ENCODE peak calls at places on chromosome 7, in five cellular contexts. Y is tibial artery, G is psoas muscle, O is AG04450, K is HCT116. U is an unnamed sample.

GRCh38 chr7:40194743-40195142 is 59.9 kb downstream of the SUGCT start:
- DNase-seq in Y (no peak), G (no peak), O (peak; percentile 50), K (no peak), U (no peak)

GRCh38 chr7:1746491-1746975 is 76.5 kb downstream of the ELFN1 start:
- DNase-seq in Y (no peak), G (no peak), O (no peak), K (no peak), U (no peak)

GRCh38 chr7:1740214-1740613 is 70.1 kb downstream of the ELFN1 start:
- DNase-seq in Y (no peak), G (no peak), O (no peak), K (no peak), U (no peak)

GRCh38 chr7:108142675-108143259 is 12.6 kb upstream of the LAMB4 start:
- DNase-seq in Y (no peak), G (no peak), O (no peak), K (no peak), U (no peak)

GRCh38 chr7:68707146-68707545 is 891.1 kb upstream of the AUTS2 start:
- DNase-seq in Y (no peak), G (no peak), O (no peak), K (no peak), U (no peak)

GRCh38 chr7:34331102-34331501 is 326.9 kb upstream of the NPSR1 start:
- DNase-seq in Y (no peak), G (no peak), O (no peak), K (no peak), U (no peak)

GRCh38 chr7:84236398-84236797 is 41.8 kb upstream of the SEMA3A start:
- DNase-seq in Y (no peak), G (no peak), O (no peak), K (no peak), U (no peak)

GRCh38 chr7:67610897-67611296 is 614.3 kb downstream of the TYW1 start:
- DNase-seq in Y (no peak), G (no peak), O (no peak), K (no peak), U (no peak)

GRCh38 chr7:158602041-158602440 is 14.4 kb upstream of the PTPRN2 start:
- DNase-seq in Y (no peak), G (no peak), O (no peak), K (no peak), U (no peak)

GRCh38 chr7:66629222-66629658 is 559 bp downstream of the KCTD7 start:
- DNase-seq in Y (peak; percentile 22), G (no peak), O (no peak), K (no peak), U (no peak)

GRCh38 chr7:90246184-90246583 is 1.2 kb downstream of the CFAP69 start:
- DNase-seq in Y (no peak), G (no peak), O (no peak), K (no peak), U (no peak)

GRCh38 chr7:115221484-115221883 is 299.6 kb downstream of the MDFIC start:
- DNase-seq in Y (no peak), G (no peak), O (no peak), K (no peak), U (no peak)

GRCh38 chr7:48183370-48183743 is 12.1 kb downstream of the ABCA13 start:
- DNase-seq in Y (no peak), G (no peak), O (no peak), K (no peak), U (no peak)

GRCh38 chr7:2572101-2572842 is 13.5 kb downstream of the IQCE start:
- DNase-seq in Y (no peak), G (peak; percentile 35), O (no peak), K (peak; percentile 56), U (no peak)

GRCh38 chr7:130071701-130072622 is 1.6 kb downstream of the KLHDC10 start:
- DNase-seq in Y (peak; percentile 41), G (no peak), O (peak; percentile 80), K (peak; percentile 84), U (peak; percentile 70)

GRCh38 chr7:131040467-131040932 is 287.2 kb upstream of the MKLN1 start:
- DNase-seq in Y (peak; percentile 63), G (no peak), O (peak; percentile 48), K (peak; percentile 73), U (no peak)

GRCh38 chr7:81460228-81460627 is 309.6 kb downstream of the HGF start:
- DNase-seq in Y (no peak), G (no peak), O (no peak), K (no peak), U (no peak)

GRCh38 chr7:81460646-81461045 is 309.2 kb downstream of the HGF start:
- DNase-seq in Y (no peak), G (no peak), O (no peak), K (no peak), U (no peak)

GRCh38 chr7:81459485-81459884 is 310.4 kb downstream of the HGF start:
- DNase-seq in Y (no peak), G (no peak), O (no peak), K (no peak), U (no peak)

GRCh38 chr7:81462672-81463071 is 307.2 kb downstream of the HGF start:
- DNase-seq in Y (no peak), G (no peak), O (peak; percentile 29), K (no peak), U (no peak)

DNA sequence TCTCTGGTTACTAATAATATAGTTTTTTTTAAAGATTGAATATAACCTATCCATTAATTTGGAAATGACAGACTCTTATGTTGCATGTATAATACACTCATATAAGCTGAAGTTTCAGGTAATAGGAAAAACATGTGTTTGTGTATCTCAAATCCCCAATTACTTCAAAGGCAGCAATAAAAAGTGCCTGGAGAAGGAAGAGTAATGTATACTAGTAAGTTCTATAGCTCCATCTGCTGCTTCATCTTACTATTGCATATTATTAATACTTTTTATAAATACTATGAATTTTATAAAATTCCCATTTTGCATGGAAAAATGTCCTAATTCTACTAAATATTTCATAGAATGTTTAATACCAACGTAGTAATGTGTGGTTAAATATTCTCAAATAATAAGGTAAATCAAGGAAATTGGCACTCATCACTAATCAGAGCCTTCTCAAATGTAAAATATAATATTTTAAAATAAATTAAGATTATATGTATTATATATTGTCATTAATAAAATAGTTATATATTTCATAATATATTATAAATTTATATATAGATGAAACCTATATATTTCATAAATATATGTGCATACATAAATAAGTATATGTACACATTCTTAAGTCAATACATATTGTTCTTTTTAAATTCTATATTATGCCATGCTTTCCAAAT is 311.9 kb downstream of the HGF start:
- DNase-seq in Y (no peak), G (no peak), O (no peak), K (peak; percentile 13), U (no peak)
- TF ChIP-seq CTCF in Y (no peak), G (peak; percentile 43), O (peak; percentile 58), K (peak; percentile 49), U (no peak)

GRCh38 chr7:100603697-100604077 is 1.5 kb downstream of the PCOLCE start:
- DNase-seq in Y (no peak), G (no peak), O (no peak), K (no peak), U (no peak)

GRCh38 chr7:100606313-100606712 is 4.2 kb downstream of the PCOLCE start:
- DNase-seq in Y (no peak), G (no peak), O (no peak), K (no peak), U (no peak)

GRCh38 chr7:100604078-100604975 is 2.2 kb downstream of the PCOLCE start:
- DNase-seq in Y (peak; percentile 68), G (peak; percentile 86), O (no peak), K (no peak), U (peak; percentile 81)

GRCh38 chr7:100607111-100607510 is 4.9 kb downstream of the PCOLCE start:
- DNase-seq in Y (no peak), G (no peak), O (no peak), K (no peak), U (no peak)

DNA sequence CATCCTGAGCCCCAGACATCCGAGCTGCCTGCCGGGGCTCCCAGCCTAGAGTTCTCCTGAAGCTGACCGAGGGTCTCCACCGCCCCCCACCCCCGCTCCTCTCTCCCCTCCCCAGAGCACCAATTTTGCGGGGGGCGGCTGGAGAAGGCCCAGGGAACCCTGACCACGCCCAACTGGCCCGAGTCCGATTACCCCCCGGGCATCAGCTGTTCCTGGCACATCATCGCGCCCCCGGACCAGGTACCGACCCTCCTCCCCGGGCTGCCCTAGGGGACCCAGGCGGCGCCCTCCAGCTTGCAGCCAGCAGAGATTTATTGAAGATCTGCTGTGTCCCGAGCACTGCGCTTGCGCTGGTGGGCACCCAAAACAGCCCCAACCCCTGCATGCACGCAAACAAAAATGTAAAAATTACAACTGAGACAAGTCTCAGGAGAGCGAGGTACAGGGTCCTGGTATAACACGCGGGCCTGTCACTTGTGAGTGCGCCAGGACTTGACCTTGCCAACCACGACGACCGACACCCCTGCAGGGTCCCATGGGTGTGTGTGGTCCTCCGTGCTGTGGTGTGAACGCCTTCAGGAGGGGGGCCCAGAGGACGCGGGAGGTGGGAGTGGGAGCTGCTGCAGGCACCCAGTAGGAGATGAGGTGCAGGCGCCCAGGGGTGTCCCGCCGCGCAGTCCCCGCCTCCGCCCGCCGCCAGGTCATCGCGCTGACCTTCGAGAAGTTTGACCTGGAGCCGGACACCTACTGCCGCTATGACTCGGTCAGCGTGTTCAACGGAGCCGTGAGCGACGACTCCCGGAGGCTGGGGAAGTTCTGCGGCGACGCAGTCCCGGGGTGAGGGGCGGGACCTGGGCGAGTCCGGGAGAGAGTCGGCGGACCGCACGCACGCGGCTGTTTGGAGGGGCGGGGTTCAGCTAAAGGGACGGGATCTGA is 3.1 kb downstream of the PCOLCE start:
- DNase-seq in Y (no peak), G (peak; percentile 63), O (no peak), K (no peak), U (peak; percentile 74)
- H3K27ac ChIP-seq in Y (peak overlapping the region; percentile 77), G (no peak overlapping the region), O (no peak overlapping the region), K (peak overlapping the region; percentile 77), U (no peak overlapping the region)

DNA sequence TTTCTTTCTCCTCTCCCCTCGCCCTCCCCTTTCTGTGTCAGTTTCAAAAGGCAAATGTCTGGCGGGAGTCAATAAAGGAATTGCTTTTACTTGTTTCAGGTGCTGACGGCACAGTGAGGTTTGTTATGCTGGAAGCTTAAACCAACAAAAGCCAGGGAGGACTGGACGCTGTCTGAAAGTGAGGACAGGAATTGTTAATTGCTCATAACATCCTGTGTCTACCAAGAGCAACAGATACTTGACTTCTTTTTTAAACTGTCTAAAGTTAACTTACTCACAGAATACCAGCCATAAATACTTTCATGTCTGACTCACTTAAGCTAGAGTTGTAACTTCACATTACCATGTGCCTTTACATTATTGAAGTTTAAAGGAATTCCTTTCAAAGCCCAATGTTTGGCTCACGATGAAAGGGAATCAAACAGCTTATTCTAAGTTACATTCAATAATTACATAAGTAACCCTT is 252.7 kb upstream of the SHH start:
- DNase-seq in Y (no peak), G (no peak), O (no peak), K (no peak), U (no peak)
- TF ChIP-seq CTCF in Y (no peak), G (no peak), O (no peak), K (no peak), U (no peak)

DNA sequence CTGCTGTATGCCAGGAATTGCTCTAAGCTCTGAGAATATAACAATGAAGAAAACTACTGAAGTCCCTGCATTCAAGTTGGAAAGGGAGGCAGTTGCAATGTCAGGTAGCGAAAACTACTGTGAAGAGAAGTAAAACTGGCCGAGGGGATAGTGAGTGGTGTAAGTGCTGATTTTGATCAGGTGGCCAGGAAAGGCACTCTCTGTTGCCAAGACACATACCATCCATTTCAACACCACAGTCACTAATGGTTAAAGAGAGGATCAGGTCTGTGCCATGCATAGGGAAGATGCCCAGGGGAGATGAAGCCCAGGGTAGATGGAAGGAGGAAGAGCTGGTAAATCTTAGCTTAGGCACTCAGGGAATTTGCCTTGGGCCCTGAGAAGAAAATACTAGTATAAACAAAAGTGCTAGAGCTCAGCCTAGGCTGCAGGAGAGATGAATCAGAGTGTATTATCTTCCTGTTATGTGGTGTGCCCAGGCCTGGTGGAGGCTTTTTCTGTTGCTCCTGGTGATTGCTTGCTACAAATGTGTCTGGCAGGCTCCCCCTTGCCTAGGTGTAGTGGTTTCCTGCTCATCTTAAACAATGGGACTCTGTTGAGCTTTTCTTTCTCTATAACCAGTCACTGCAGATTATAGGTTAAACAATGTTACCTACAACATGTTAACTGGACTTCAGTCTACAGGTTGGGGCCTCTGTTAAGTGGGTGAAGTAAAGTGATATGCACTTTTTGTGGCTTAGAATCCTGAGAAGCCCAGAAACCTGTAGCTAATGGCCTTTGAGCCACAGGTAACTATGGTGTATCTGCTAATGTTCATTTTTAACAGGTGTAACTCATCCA is 125.5 kb downstream of the LRRC4 start:
- DNase-seq in Y (no peak), G (no peak), O (no peak), K (no peak), U (no peak)
- H3K27ac ChIP-seq in Y (no peak overlapping the region), G (no peak overlapping the region), O (no peak overlapping the region), K (no peak overlapping the region), U (no peak overlapping the region)

U was measured in pancreas.